ENCODE peak calls at places on chromosomes 3 and 15, in four cellular contexts. One of them, this sample, is unnamed.

GRCh38 chr3:8554725-8555621 is 53.4 kb downstream of the LMCD1 start:
- DNase-seq in hepatocyte: peak
- DNase-seq in epithelial cell of proximal tubule: no peak
- DNase-seq in KBM-7: no peak
- DNase-seq in this sample: no peak

GRCh38 chr3:168025076-168025475 is 70.6 kb downstream of the GOLIM4 start:
- DNase-seq in hepatocyte: no peak
- DNase-seq in KBM-7: no peak
- DNase-seq in epithelial cell of proximal tubule: no peak
- DNase-seq in this sample: no peak

GRCh38 chr3:110067527-110067926 is 730.2 kb upstream of the DPPA4 start:
- DNase-seq in KBM-7: no peak
- DNase-seq in epithelial cell of proximal tubule: no peak
- DNase-seq in hepatocyte: no peak
- DNase-seq in this sample: no peak

GRCh38 chr15:77036537-77037474 is 34.1 kb downstream of the TSPAN3 start:
- DNase-seq in hepatocyte: peak
- DNase-seq in KBM-7: no peak
- DNase-seq in epithelial cell of proximal tubule: no peak
- DNase-seq in this sample: no peak

GRCh38 chr3:33035596-33035995 is 61.4 kb downstream of the GLB1 start:
- DNase-seq in KBM-7: no peak
- DNase-seq in epithelial cell of proximal tubule: peak
- DNase-seq in hepatocyte: no peak
- DNase-seq in this sample: no peak

GRCh38 chr3:71131385-71131871 is 452.1 kb downstream of the FOXP1 start:
- DNase-seq in KBM-7: no peak
- DNase-seq in epithelial cell of proximal tubule: no peak
- DNase-seq in hepatocyte: no peak
- DNase-seq in this sample: no peak

GRCh38 chr3:52317601-52318000 is 1.5 kb downstream of the DNAH1 start:
- DNase-seq in KBM-7: no peak
- DNase-seq in hepatocyte: peak
- DNase-seq in epithelial cell of proximal tubule: no peak
- DNase-seq in this sample: peak

GRCh38 chr15:74373056-74373650 is 5.7 kb upstream of the CYP11A1 start:
- DNase-seq in hepatocyte: no peak
- DNase-seq in KBM-7: no peak
- DNase-seq in epithelial cell of proximal tubule: no peak
- DNase-seq in this sample: no peak

GRCh38 chr3:104273046-104273649 is 1093.6 kb upstream of the ALCAM start:
- DNase-seq in epithelial cell of proximal tubule: no peak
- DNase-seq in hepatocyte: peak
- DNase-seq in KBM-7: peak
- DNase-seq in this sample: no peak